ENCODE peak calls at places on chromosome 15, in ten cellular contexts. K is body of pancreas, X is testis, T is GM20000, C is fibroblast of lung, I is fibroblast of pulmonary artery, D is Calu3, E is ascending aorta, M is Caco-2, Q is AG10803. B is an unnamed sample.
A peak's percentile ranks its signal among the peaks of the same experiment; 100 is the strongest.

GRCh38 chr15:29682781-29683180 is 139.5 kb downstream of the TJP1 start:
- DNase-seq in K (no peak), X (no peak), T (no peak), C (no peak), I (peak; percentile 27), D (no peak), E (no peak), M (no peak), Q (no peak), B (no peak)

GRCh38 chr15:52256366-52256765 is 39.2 kb downstream of the MYO5C start:
- DNase-seq in K (peak; percentile 77), X (peak; percentile 82), T (peak; percentile 71), C (peak; percentile 89), I (peak; percentile 87), D (peak; percentile 73), E (peak; percentile 91), M (peak; percentile 70), Q (peak; percentile 86), B (peak; percentile 89)

GRCh38 chr15:69080203-69080957 is 65.9 kb downstream of the NOX5 start:
- DNase-seq in K (no peak), X (no peak), T (no peak), C (no peak), I (peak; percentile 60), D (no peak), E (no peak), M (no peak), Q (no peak), B (no peak)

GRCh38 chr15:75578206-75578947 is 738 bp downstream of the PTPN9 start:
- DNase-seq in K (peak; percentile 41), X (peak; percentile 24), T (peak; percentile 78), C (peak; percentile 22), I (no peak), D (peak; percentile 53), E (no peak), M (peak; percentile 56), Q (no peak), B (peak; percentile 15)

GRCh38 chr15:77807115-77807514 is 174.4 kb upstream of the LINGO1 start:
- DNase-seq in K (no peak), X (no peak), T (no peak), C (no peak), I (no peak), D (no peak), E (no peak), M (no peak), Q (no peak), B (no peak)

GRCh38 chr15:70033529-70034140 is 64.1 kb downstream of the TLE3 start:
- DNase-seq in K (no peak), X (peak; percentile 67), T (no peak), C (peak; percentile 81), I (peak; percentile 57), D (no peak), E (no peak), M (no peak), Q (peak; percentile 78), B (no peak)

GRCh38 chr15:66132251-66132816 is 121.2 kb downstream of the MEGF11 start:
- DNase-seq in K (no peak), X (no peak), T (no peak), C (no peak), I (no peak), D (no peak), E (no peak), M (no peak), Q (no peak), B (no peak)

GRCh38 chr15:67922106-67922505 is 82.3 kb upstream of the RNU6-1 start:
- DNase-seq in K (no peak), X (no peak), T (no peak), C (no peak), I (no peak), D (no peak), E (no peak), M (no peak), Q (no peak), B (no peak)

GRCh38 chr15:29835301-29835700 is 13.0 kb upstream of the TJP1 start:
- DNase-seq in K (no peak), X (peak; percentile 70), T (no peak), C (peak; percentile 65), I (peak; percentile 73), D (no peak), E (no peak), M (no peak), Q (no peak), B (no peak)

GRCh38 chr15:82894971-82895520 is 57.5 kb downstream of the HOMER2 start:
- DNase-seq in K (no peak), X (no peak), T (no peak), C (no peak), I (no peak), D (no peak), E (no peak), M (no peak), Q (peak; percentile 87), B (no peak)

GRCh38 chr15:70274255-70274654 is 176.5 kb upstream of the TLE3 start:
- DNase-seq in K (no peak), X (no peak), T (no peak), C (no peak), I (no peak), D (no peak), E (no peak), M (no peak), Q (no peak), B (no peak)

GRCh38 chr15:67196222-67196621 is 58.2 kb downstream of the AAGAB start:
- DNase-seq in K (no peak), X (no peak), T (no peak), C (no peak), I (no peak), D (no peak), E (no peak), M (no peak), Q (no peak), B (no peak)

GRCh38 chr15:57878573-57878972 is 172.1 kb downstream of the POLR2M start:
- DNase-seq in K (no peak), X (no peak), T (no peak), C (no peak), I (peak; percentile 11), D (no peak), E (no peak), M (no peak), Q (no peak), B (no peak)

GRCh38 chr15:27126449-27126848 is 155.5 kb downstream of the GABRG3 start:
- DNase-seq in K (no peak), X (no peak), T (no peak), C (no peak), I (no peak), D (no peak), E (no peak), M (no peak), Q (no peak), B (no peak)

GRCh38 chr15:28181386-28181785 is 82.3 kb upstream of the OCA2 start:
- DNase-seq in K (no peak), X (no peak), T (no peak), C (no peak), I (no peak), D (no peak), E (no peak), M (no peak), Q (no peak), B (no peak)

GRCh38 chr15:31571676-31572075 is 245.0 kb downstream of the KLF13 start:
- DNase-seq in K (no peak), X (no peak), T (no peak), C (peak; percentile 39), I (no peak), D (no peak), E (no peak), M (no peak), Q (no peak), B (no peak)
- TF ChIP-seq CTCF in K (no peak), X (no peak), T (no peak), C (peak; percentile 45), I (no peak), D (no peak), E (no peak), M (no peak), Q (peak; percentile 25), B (no peak)

GRCh38 chr15:48084759-48085420 is 35.9 kb upstream of the SLC24A5 start:
- DNase-seq in K (peak; percentile 6), X (peak; percentile 20), T (peak; percentile 32), C (peak; percentile 68), I (peak; percentile 55), D (no peak), E (no peak), M (peak; percentile 8), Q (no peak), B (no peak)
- TF ChIP-seq CTCF in K (peak; percentile 29), X (no peak), T (no peak), C (peak; percentile 62), I (peak; percentile 54), D (no peak), E (no peak), M (no peak), Q (peak; percentile 31), B (no peak)

GRCh38 chr15:21267231-21267630 is 173.1 kb downstream of the POTEB3 start:
- DNase-seq in K (no peak), X (no peak), T (no peak), C (no peak), I (no peak), D (no peak), E (no peak), M (no peak), Q (no peak), B (no peak)

GRCh38 chr15:21261965-21262850 is 178.1 kb downstream of the POTEB3 start:
- DNase-seq in K (no peak), X (no peak), T (peak; percentile 21), C (no peak), I (no peak), D (no peak), E (peak; percentile 62), M (no peak), Q (no peak), B (no peak)

GRCh38 chr15:21262851-21263400 is 177.4 kb downstream of the POTEB3 start:
- DNase-seq in K (no peak), X (peak; percentile 82), T (no peak), C (no peak), I (no peak), D (no peak), E (no peak), M (no peak), Q (no peak), B (no peak)

GRCh38 chr15:21260966-21261395 is 179.3 kb downstream of the POTEB3 start:
- DNase-seq in K (peak; percentile 9), X (peak; percentile 26), T (no peak), C (no peak), I (no peak), D (no peak), E (no peak), M (no peak), Q (no peak), B (no peak)

DNA sequence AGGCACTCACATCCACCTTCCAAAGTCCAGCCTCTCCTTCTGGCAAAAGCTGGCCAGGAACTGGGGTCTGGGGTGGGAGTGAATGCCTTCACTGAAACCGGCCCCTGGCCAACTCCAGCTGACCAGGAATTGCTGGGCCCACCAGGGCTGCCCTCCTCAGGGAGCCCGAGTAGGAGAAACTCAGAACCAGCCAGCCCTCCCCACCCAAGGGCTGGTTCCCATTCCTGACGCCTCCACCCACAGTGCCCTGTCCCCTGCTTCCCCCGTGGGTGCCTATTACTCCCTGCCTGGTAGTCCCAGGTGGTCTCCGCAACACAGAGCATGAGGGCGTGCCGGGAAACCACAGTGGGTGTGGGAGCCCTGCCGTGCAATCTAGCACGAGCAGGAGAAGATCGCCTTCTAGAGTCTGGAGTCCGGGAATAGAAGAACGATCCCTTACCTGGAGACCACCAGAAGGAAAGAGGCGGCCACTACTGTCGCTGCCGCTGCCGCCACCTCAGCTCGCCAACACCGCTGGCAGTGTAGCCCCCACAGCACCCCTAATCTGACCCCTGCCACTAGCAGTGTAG is 178.8 kb downstream of the POTEB3 start:
- DNase-seq in K (no peak), X (peak; percentile 20), T (no peak), C (no peak), I (no peak), D (no peak), E (peak; percentile 60), M (no peak), Q (no peak), B (no peak)
- TF ChIP-seq CTCF in K (no peak), X (no peak), T (no peak), C (no peak), I (no peak), D (no peak), E (no peak), M (no peak), Q (no peak), B (no peak)

GRCh38 chr15:41115088-41115651 is 910 bp downstream of the INO80 start:
- DNase-seq in K (no peak), X (no peak), T (peak; percentile 77), C (peak; percentile 28), I (peak; percentile 34), D (no peak), E (no peak), M (no peak), Q (peak; percentile 38), B (no peak)
- TF ChIP-seq CTCF in K (no peak), X (no peak), T (no peak), C (peak; percentile 32), I (peak; percentile 25), D (no peak), E (no peak), M (no peak), Q (peak; percentile 33), B (no peak)